ENCODE peak calls at places on chromosomes 3 and 15, in six cellular contexts. V is EH; T is stimulated activated CD8-positive, alpha-beta memory T cell treated with anti-CD3 and anti-CD28 coated beads, Interleukin-7, amount 100 ng/mL, for 24 hours; P is frontal cortex; F is iPS-NIHi11; C is activated gamma-delta T cell treated with Interleukin-2 at 50 U/mL for 16 hours. J is an unnamed sample.
A peak's percentile ranks its signal among the peaks of the same experiment; 100 is the strongest.

GRCh38 chr15:60362318-60363023 is 35.3 kb downstream of the ANXA2 start:
- DNase-seq in P (no peak), V (peak; percentile 90), C (no peak), F (no peak), T (no peak), J (peak; percentile 41)

GRCh38 chr15:100809587-100809986 is 70.0 kb upstream of the ALDH1A3 start:
- DNase-seq in F (no peak), P (no peak), V (peak; percentile 23), T (no peak), C (no peak), J (no peak)

GRCh38 chr3:22269827-22270226 is 518.8 kb upstream of the ZNF385D start:
- DNase-seq in P (no peak), V (peak; percentile 6), F (no peak), T (no peak), C (no peak), J (no peak)

GRCh38 chr15:61195116-61196002 is 33.7 kb downstream of the RORA start:
- DNase-seq in V (peak; percentile 58), P (no peak), F (peak; percentile 36), T (no peak), C (no peak), J (peak; percentile 26)

GRCh38 chr15:64800476-64800875 is 25.0 kb downstream of the PIF1 start:
- DNase-seq in C (no peak), T (no peak), V (no peak), P (no peak), F (no peak), J (no peak)

GRCh38 chr3:14126017-14126902 is 1.4 kb downstream of the TMEM43 start:
- DNase-seq in C (no peak), T (no peak), P (no peak), V (no peak), F (no peak), J (peak; percentile 19)

GRCh38 chr3:146967786-146968185 is 362.6 kb upstream of the PLSCR5 start:
- DNase-seq in P (no peak), C (no peak), V (no peak), T (no peak), F (no peak), J (no peak)

GRCh38 chr3:53159415-53160135 is 1.4 kb upstream of the PRKCD start:
- DNase-seq in T (no peak), V (no peak), C (no peak), P (no peak), F (peak; percentile 64), J (no peak)

GRCh38 chr3:184337315-184337714 is at the start of gene FAM131A:
- DNase-seq in C (no peak), F (no peak), V (peak; percentile 45), P (no peak), T (no peak), J (no peak)

GRCh38 chr3:47377186-47377585 is 3.6 kb upstream of the PTPN23 start:
- DNase-seq in V (no peak), T (no peak), F (no peak), P (no peak), C (no peak), J (no peak)

GRCh38 chr15:64855206-64856000 is 13.7 kb downstream of the PLEKHO2 start:
- DNase-seq in F (no peak), T (no peak), V (peak; percentile 63), P (no peak), C (no peak), J (no peak)

GRCh38 chr3:49461443-49462171 is 8.5 kb upstream of the DAG1 start:
- DNase-seq in F (peak; percentile 53), V (peak; percentile 60), C (no peak), T (no peak), P (no peak), J (no peak)

GRCh38 chr3:140917769-140918168 is 23.9 kb upstream of the SLC25A36 start:
- DNase-seq in T (no peak), F (no peak), P (no peak), V (no peak), C (no peak), J (no peak)

GRCh38 chr3:94137377-94137776 is 74.5 kb downstream of the NSUN3 start:
- DNase-seq in T (no peak), F (no peak), P (no peak), C (no peak), V (no peak), J (no peak)

GRCh38 chr15:80778964-80779657 is at the start of gene CEMIP:
- DNase-seq in T (peak; percentile 21), C (peak; percentile 4), P (peak; percentile 83), V (peak; percentile 85), F (peak; percentile 89), J (peak; percentile 59)

GRCh38 chr3:194711913-194712312 is 26.2 kb downstream of the FAM43A start:
- DNase-seq in C (no peak), P (no peak), F (no peak), V (peak; percentile 99), T (no peak), J (no peak)

GRCh38 chr3:102006812-102007485 is 157.6 kb downstream of the NFKBIZ start:
- DNase-seq in V (peak; percentile 98), C (no peak), P (peak; percentile 5), F (peak; percentile 8), T (no peak), J (no peak)

GRCh38 chr15:81504170-81504905 is 130.3 kb upstream of the TMC3 start:
- DNase-seq in V (peak; percentile 79), C (no peak), F (no peak), P (no peak), T (no peak), J (no peak)

GRCh38 chr3:187019542-187020072 is 89.3 kb downstream of the ST6GAL1 start:
- DNase-seq in V (no peak), C (no peak), F (no peak), T (no peak), P (no peak), J (no peak)

GRCh38 chr3:42685891-42686820 is 819 bp downstream of the KLHL40 start:
- DNase-seq in F (no peak), T (no peak), P (no peak), C (no peak), V (peak; percentile 22), J (no peak)

GRCh38 chr3:182723596-182723995 is 69.7 kb upstream of the ATP11B start:
- DNase-seq in V (no peak), P (no peak), C (no peak), F (no peak), T (no peak), J (no peak)

GRCh38 chr3:138367912-138368311 is 19.5 kb downstream of the MRAS start:
- DNase-seq in F (no peak), P (peak; percentile 51), T (no peak), C (no peak), V (peak; percentile 29), J (no peak)